ENCODE peak calls at places on chromosomes 2 and 18, in seven cellular contexts. One of them, this sample, is unnamed.

GRCh38 chr2:232196802-232197201 is 181.7 kb upstream of the ALPP start:
- DNase-seq in MCF 10A: no peak
- DNase-seq in T-cell: no peak
- DNase-seq in GM12864: no peak
- DNase-seq in NCI-H1092 treated with DMSO at 0.1 percent for 48 hours: no peak
- DNase-seq in activated CD4-positive, alpha-beta T cell treated with anti-CD3 and anti-CD28 coated beads for 48 hours: no peak
- DNase-seq in ureter: no peak
- DNase-seq in this sample: peak

GRCh38 chr18:44579028-44579692 is 101.5 kb upstream of the SETBP1 start:
- DNase-seq in MCF 10A: peak
- DNase-seq in T-cell: no peak
- DNase-seq in GM12864: peak
- DNase-seq in NCI-H1092 treated with DMSO at 0.1 percent for 48 hours: peak
- DNase-seq in activated CD4-positive, alpha-beta T cell treated with anti-CD3 and anti-CD28 coated beads for 48 hours: no peak
- DNase-seq in ureter: no peak
- DNase-seq in this sample: peak

GRCh38 chr18:50802133-50802532 is 17.7 kb downstream of the MRO start:
- DNase-seq in MCF 10A: peak
- DNase-seq in T-cell: no peak
- DNase-seq in GM12864: no peak
- DNase-seq in NCI-H1092 treated with DMSO at 0.1 percent for 48 hours: no peak
- DNase-seq in activated CD4-positive, alpha-beta T cell treated with anti-CD3 and anti-CD28 coated beads for 48 hours: no peak
- DNase-seq in ureter: no peak
- DNase-seq in this sample: peak

GRCh38 chr2:130875935-130876334 is 39.2 kb downstream of the ARHGEF4 start:
- DNase-seq in MCF 10A: no peak
- DNase-seq in T-cell: no peak
- DNase-seq in GM12864: no peak
- DNase-seq in NCI-H1092 treated with DMSO at 0.1 percent for 48 hours: no peak
- DNase-seq in activated CD4-positive, alpha-beta T cell treated with anti-CD3 and anti-CD28 coated beads for 48 hours: no peak
- DNase-seq in ureter: peak
- DNase-seq in this sample: no peak

GRCh38 chr2:190626656-190627055 is 22.2 kb upstream of the NAB1 start:
- DNase-seq in MCF 10A: no peak
- DNase-seq in T-cell: no peak
- DNase-seq in GM12864: no peak
- DNase-seq in NCI-H1092 treated with DMSO at 0.1 percent for 48 hours: no peak
- DNase-seq in activated CD4-positive, alpha-beta T cell treated with anti-CD3 and anti-CD28 coated beads for 48 hours: no peak
- DNase-seq in ureter: no peak
- DNase-seq in this sample: no peak

GRCh38 chr2:25614711-25615110 is 58.7 kb downstream of the DTNB start:
- DNase-seq in MCF 10A: no peak
- DNase-seq in T-cell: no peak
- DNase-seq in GM12864: no peak
- DNase-seq in NCI-H1092 treated with DMSO at 0.1 percent for 48 hours: no peak
- DNase-seq in activated CD4-positive, alpha-beta T cell treated with anti-CD3 and anti-CD28 coated beads for 48 hours: no peak
- DNase-seq in ureter: no peak
- DNase-seq in this sample: no peak

GRCh38 chr18:58754544-58755068 is 83.3 kb downstream of the MALT1 start:
- DNase-seq in MCF 10A: no peak
- DNase-seq in T-cell: no peak
- DNase-seq in GM12864: no peak
- DNase-seq in NCI-H1092 treated with DMSO at 0.1 percent for 48 hours: no peak
- DNase-seq in activated CD4-positive, alpha-beta T cell treated with anti-CD3 and anti-CD28 coated beads for 48 hours: no peak
- DNase-seq in ureter: no peak
- DNase-seq in this sample: no peak

GRCh38 chr2:21228041-21228895 is 104.5 kb downstream of the TDRD15 start:
- DNase-seq in MCF 10A: no peak
- DNase-seq in T-cell: no peak
- DNase-seq in GM12864: no peak
- DNase-seq in NCI-H1092 treated with DMSO at 0.1 percent for 48 hours: no peak
- DNase-seq in activated CD4-positive, alpha-beta T cell treated with anti-CD3 and anti-CD28 coated beads for 48 hours: no peak
- DNase-seq in ureter: no peak
- DNase-seq in this sample: no peak

GRCh38 chr18:78722391-78722790 is 257.2 kb upstream of the SALL3 start:
- DNase-seq in MCF 10A: no peak
- DNase-seq in T-cell: no peak
- DNase-seq in GM12864: no peak
- DNase-seq in NCI-H1092 treated with DMSO at 0.1 percent for 48 hours: peak
- DNase-seq in activated CD4-positive, alpha-beta T cell treated with anti-CD3 and anti-CD28 coated beads for 48 hours: no peak
- DNase-seq in ureter: no peak
- DNase-seq in this sample: no peak

GRCh38 chr2:9538000-9538507 is 17.6 kb downstream of the ADAM17 start:
- DNase-seq in MCF 10A: peak
- DNase-seq in T-cell: no peak
- DNase-seq in GM12864: no peak
- DNase-seq in NCI-H1092 treated with DMSO at 0.1 percent for 48 hours: no peak
- DNase-seq in activated CD4-positive, alpha-beta T cell treated with anti-CD3 and anti-CD28 coated beads for 48 hours: no peak
- DNase-seq in ureter: no peak
- DNase-seq in this sample: no peak

GRCh38 chr2:187084524-187084923 is 235.6 kb upstream of the ZSWIM2 start:
- DNase-seq in MCF 10A: no peak
- DNase-seq in T-cell: no peak
- DNase-seq in GM12864: no peak
- DNase-seq in NCI-H1092 treated with DMSO at 0.1 percent for 48 hours: no peak
- DNase-seq in activated CD4-positive, alpha-beta T cell treated with anti-CD3 and anti-CD28 coated beads for 48 hours: no peak
- DNase-seq in ureter: no peak
- DNase-seq in this sample: no peak

GRCh38 chr2:62740221-62740620 is 34.7 kb downstream of the EHBP1 start:
- DNase-seq in MCF 10A: no peak
- DNase-seq in T-cell: no peak
- DNase-seq in GM12864: no peak
- DNase-seq in NCI-H1092 treated with DMSO at 0.1 percent for 48 hours: no peak
- DNase-seq in activated CD4-positive, alpha-beta T cell treated with anti-CD3 and anti-CD28 coated beads for 48 hours: no peak
- DNase-seq in ureter: no peak
- DNase-seq in this sample: no peak

GRCh38 chr2:23682481-23682880 is 244.4 kb downstream of the ATAD2B start:
- DNase-seq in MCF 10A: no peak
- DNase-seq in T-cell: no peak
- DNase-seq in GM12864: no peak
- DNase-seq in NCI-H1092 treated with DMSO at 0.1 percent for 48 hours: no peak
- DNase-seq in activated CD4-positive, alpha-beta T cell treated with anti-CD3 and anti-CD28 coated beads for 48 hours: no peak
- DNase-seq in ureter: no peak
- DNase-seq in this sample: no peak

GRCh38 chr18:79525556-79526467 is 130.1 kb downstream of the NFATC1 start:
- DNase-seq in MCF 10A: no peak
- DNase-seq in T-cell: no peak
- DNase-seq in GM12864: no peak
- DNase-seq in NCI-H1092 treated with DMSO at 0.1 percent for 48 hours: no peak
- DNase-seq in activated CD4-positive, alpha-beta T cell treated with anti-CD3 and anti-CD28 coated beads for 48 hours: peak
- DNase-seq in ureter: peak
- DNase-seq in this sample: peak

GRCh38 chr2:42712934-42713333 is 51.0 kb downstream of the OXER1 start:
- DNase-seq in MCF 10A: no peak
- DNase-seq in T-cell: no peak
- DNase-seq in GM12864: no peak
- DNase-seq in NCI-H1092 treated with DMSO at 0.1 percent for 48 hours: no peak
- DNase-seq in activated CD4-positive, alpha-beta T cell treated with anti-CD3 and anti-CD28 coated beads for 48 hours: no peak
- DNase-seq in ureter: no peak
- DNase-seq in this sample: no peak

GRCh38 chr18:52422985-52423601 is 83.1 kb downstream of the DCC start:
- DNase-seq in MCF 10A: no peak
- DNase-seq in T-cell: no peak
- DNase-seq in GM12864: no peak
- DNase-seq in NCI-H1092 treated with DMSO at 0.1 percent for 48 hours: peak
- DNase-seq in activated CD4-positive, alpha-beta T cell treated with anti-CD3 and anti-CD28 coated beads for 48 hours: no peak
- DNase-seq in ureter: no peak
- DNase-seq in this sample: no peak

GRCh38 chr2:240140511-240140910 is at the start of gene OTOS:
- DNase-seq in MCF 10A: no peak
- DNase-seq in T-cell: no peak
- DNase-seq in GM12864: no peak
- DNase-seq in NCI-H1092 treated with DMSO at 0.1 percent for 48 hours: peak
- DNase-seq in activated CD4-positive, alpha-beta T cell treated with anti-CD3 and anti-CD28 coated beads for 48 hours: no peak
- DNase-seq in ureter: no peak
- DNase-seq in this sample: no peak

GRCh38 chr2:172461591-172462392 is 34.4 kb downstream of the ITGA6 start:
- DNase-seq in MCF 10A: peak
- DNase-seq in T-cell: peak
- DNase-seq in GM12864: no peak
- DNase-seq in NCI-H1092 treated with DMSO at 0.1 percent for 48 hours: peak
- DNase-seq in activated CD4-positive, alpha-beta T cell treated with anti-CD3 and anti-CD28 coated beads for 48 hours: peak
- DNase-seq in ureter: peak
- DNase-seq in this sample: peak

GRCh38 chr18:24208270-24209035 is 69.6 kb downstream of the CABYR start:
- DNase-seq in MCF 10A: no peak
- DNase-seq in T-cell: no peak
- DNase-seq in GM12864: no peak
- DNase-seq in NCI-H1092 treated with DMSO at 0.1 percent for 48 hours: no peak
- DNase-seq in activated CD4-positive, alpha-beta T cell treated with anti-CD3 and anti-CD28 coated beads for 48 hours: no peak
- DNase-seq in ureter: no peak
- DNase-seq in this sample: no peak

GRCh38 chr2:215981135-215981534 is 32.2 kb downstream of the MREG start:
- DNase-seq in MCF 10A: no peak
- DNase-seq in T-cell: no peak
- DNase-seq in GM12864: no peak
- DNase-seq in NCI-H1092 treated with DMSO at 0.1 percent for 48 hours: no peak
- DNase-seq in activated CD4-positive, alpha-beta T cell treated with anti-CD3 and anti-CD28 coated beads for 48 hours: no peak
- DNase-seq in ureter: no peak
- DNase-seq in this sample: no peak

GRCh38 chr2:239229545-239230279 is 171.1 kb downstream of the HDAC4 start:
- DNase-seq in MCF 10A: no peak
- DNase-seq in T-cell: no peak
- DNase-seq in GM12864: no peak
- DNase-seq in NCI-H1092 treated with DMSO at 0.1 percent for 48 hours: no peak
- DNase-seq in activated CD4-positive, alpha-beta T cell treated with anti-CD3 and anti-CD28 coated beads for 48 hours: no peak
- DNase-seq in ureter: no peak
- DNase-seq in this sample: no peak

GRCh38 chr2:99552529-99552928 is 62.7 kb upstream of the REV1 start:
- DNase-seq in MCF 10A: peak
- DNase-seq in T-cell: no peak
- DNase-seq in GM12864: no peak
- DNase-seq in NCI-H1092 treated with DMSO at 0.1 percent for 48 hours: peak
- DNase-seq in activated CD4-positive, alpha-beta T cell treated with anti-CD3 and anti-CD28 coated beads for 48 hours: no peak
- DNase-seq in ureter: no peak
- DNase-seq in this sample: no peak

GRCh38 chr2:54599326-54599710 is 124.1 kb upstream of the EML6 start:
- DNase-seq in MCF 10A: no peak
- DNase-seq in T-cell: no peak
- DNase-seq in GM12864: no peak
- DNase-seq in NCI-H1092 treated with DMSO at 0.1 percent for 48 hours: no peak
- DNase-seq in activated CD4-positive, alpha-beta T cell treated with anti-CD3 and anti-CD28 coated beads for 48 hours: no peak
- DNase-seq in ureter: no peak
- DNase-seq in this sample: no peak

GRCh38 chr2:71925268-71926097 is 222.2 kb downstream of the CYP26B1 start:
- DNase-seq in MCF 10A: peak
- DNase-seq in T-cell: no peak
- DNase-seq in GM12864: no peak
- DNase-seq in NCI-H1092 treated with DMSO at 0.1 percent for 48 hours: no peak
- DNase-seq in activated CD4-positive, alpha-beta T cell treated with anti-CD3 and anti-CD28 coated beads for 48 hours: no peak
- DNase-seq in ureter: no peak
- DNase-seq in this sample: peak

GRCh38 chr2:229231469-229231868 is 39.6 kb downstream of the PID1 start:
- DNase-seq in MCF 10A: no peak
- DNase-seq in T-cell: no peak
- DNase-seq in GM12864: no peak
- DNase-seq in NCI-H1092 treated with DMSO at 0.1 percent for 48 hours: no peak
- DNase-seq in activated CD4-positive, alpha-beta T cell treated with anti-CD3 and anti-CD28 coated beads for 48 hours: no peak
- DNase-seq in ureter: no peak
- DNase-seq in this sample: no peak

GRCh38 chr2:63347361-63347760 is 240.9 kb downstream of the WDPCP start:
- DNase-seq in MCF 10A: no peak
- DNase-seq in T-cell: no peak
- DNase-seq in GM12864: no peak
- DNase-seq in NCI-H1092 treated with DMSO at 0.1 percent for 48 hours: no peak
- DNase-seq in activated CD4-positive, alpha-beta T cell treated with anti-CD3 and anti-CD28 coated beads for 48 hours: no peak
- DNase-seq in ureter: no peak
- DNase-seq in this sample: no peak

GRCh38 chr2:238655974-238656722 is 191.7 kb upstream of the TWIST2 start:
- DNase-seq in MCF 10A: no peak
- DNase-seq in T-cell: no peak
- DNase-seq in GM12864: no peak
- DNase-seq in NCI-H1092 treated with DMSO at 0.1 percent for 48 hours: no peak
- DNase-seq in activated CD4-positive, alpha-beta T cell treated with anti-CD3 and anti-CD28 coated beads for 48 hours: no peak
- DNase-seq in ureter: no peak
- DNase-seq in this sample: peak

GRCh38 chr2:196113061-196113974 is 44.7 kb upstream of the DNAH7 start:
- DNase-seq in MCF 10A: no peak
- DNase-seq in T-cell: no peak
- DNase-seq in GM12864: no peak
- DNase-seq in NCI-H1092 treated with DMSO at 0.1 percent for 48 hours: no peak
- DNase-seq in activated CD4-positive, alpha-beta T cell treated with anti-CD3 and anti-CD28 coated beads for 48 hours: no peak
- DNase-seq in ureter: no peak
- DNase-seq in this sample: no peak

GRCh38 chr2:206989306-206989705 is 50.0 kb downstream of the CPO start:
- DNase-seq in MCF 10A: peak
- DNase-seq in T-cell: peak
- DNase-seq in GM12864: no peak
- DNase-seq in NCI-H1092 treated with DMSO at 0.1 percent for 48 hours: no peak
- DNase-seq in activated CD4-positive, alpha-beta T cell treated with anti-CD3 and anti-CD28 coated beads for 48 hours: peak
- DNase-seq in ureter: no peak
- DNase-seq in this sample: peak

GRCh38 chr18:34936772-34937171 is 104.4 kb upstream of the MAPRE2 start:
- DNase-seq in MCF 10A: no peak
- DNase-seq in T-cell: no peak
- DNase-seq in GM12864: no peak
- DNase-seq in NCI-H1092 treated with DMSO at 0.1 percent for 48 hours: no peak
- DNase-seq in activated CD4-positive, alpha-beta T cell treated with anti-CD3 and anti-CD28 coated beads for 48 hours: no peak
- DNase-seq in ureter: no peak
- DNase-seq in this sample: no peak

GRCh38 chr18:9861157-9861556 is 24.6 kb upstream of the TXNDC2 start:
- DNase-seq in MCF 10A: no peak
- DNase-seq in T-cell: no peak
- DNase-seq in GM12864: peak
- DNase-seq in NCI-H1092 treated with DMSO at 0.1 percent for 48 hours: no peak
- DNase-seq in activated CD4-positive, alpha-beta T cell treated with anti-CD3 and anti-CD28 coated beads for 48 hours: no peak
- DNase-seq in ureter: no peak
- DNase-seq in this sample: no peak

GRCh38 chr18:77199707-77200106 is 49.9 kb upstream of the GALR1 start:
- DNase-seq in MCF 10A: no peak
- DNase-seq in T-cell: no peak
- DNase-seq in GM12864: no peak
- DNase-seq in NCI-H1092 treated with DMSO at 0.1 percent for 48 hours: no peak
- DNase-seq in activated CD4-positive, alpha-beta T cell treated with anti-CD3 and anti-CD28 coated beads for 48 hours: no peak
- DNase-seq in ureter: no peak
- DNase-seq in this sample: no peak

GRCh38 chr2:191740776-191741175 is 62.8 kb downstream of the NABP1 start:
- DNase-seq in MCF 10A: no peak
- DNase-seq in T-cell: no peak
- DNase-seq in GM12864: no peak
- DNase-seq in NCI-H1092 treated with DMSO at 0.1 percent for 48 hours: no peak
- DNase-seq in activated CD4-positive, alpha-beta T cell treated with anti-CD3 and anti-CD28 coated beads for 48 hours: no peak
- DNase-seq in ureter: no peak
- DNase-seq in this sample: no peak

GRCh38 chr2:121860033-121860810 is 104.8 kb downstream of the TSN start:
- DNase-seq in MCF 10A: peak
- DNase-seq in T-cell: no peak
- DNase-seq in GM12864: no peak
- DNase-seq in NCI-H1092 treated with DMSO at 0.1 percent for 48 hours: no peak
- DNase-seq in activated CD4-positive, alpha-beta T cell treated with anti-CD3 and anti-CD28 coated beads for 48 hours: no peak
- DNase-seq in ureter: no peak
- DNase-seq in this sample: no peak

GRCh38 chr2:72859831-72860262 is 27.4 kb upstream of the SPR start:
- DNase-seq in MCF 10A: peak
- DNase-seq in T-cell: peak
- DNase-seq in GM12864: peak
- DNase-seq in NCI-H1092 treated with DMSO at 0.1 percent for 48 hours: peak
- DNase-seq in activated CD4-positive, alpha-beta T cell treated with anti-CD3 and anti-CD28 coated beads for 48 hours: peak
- DNase-seq in ureter: peak
- DNase-seq in this sample: peak

GRCh38 chr2:227864161-227864756 is 7.2 kb upstream of the DAW1 start:
- DNase-seq in MCF 10A: peak
- DNase-seq in T-cell: no peak
- DNase-seq in GM12864: no peak
- DNase-seq in NCI-H1092 treated with DMSO at 0.1 percent for 48 hours: no peak
- DNase-seq in activated CD4-positive, alpha-beta T cell treated with anti-CD3 and anti-CD28 coated beads for 48 hours: no peak
- DNase-seq in ureter: no peak
- DNase-seq in this sample: no peak

This sample was measured in H7.